ENCODE peak calls at places on chromosomes 13 and 19, in seven cellular contexts. D, W, H, N, Y, J and R are unnamed samples.

GRCh38 chr13:109694972-109695371 is 91.4 kb downstream of the IRS2 start:
- DNase-seq in N (no peak), W (no peak), Y (no peak), J (no peak), H (no peak), D (peak), R (no peak)

GRCh38 chr19:4324228-4324627 is 14.4 kb downstream of the STAP2 start:
- DNase-seq in J (no peak), H (no peak), D (no peak), W (no peak), Y (no peak), N (no peak), R (no peak)

GRCh38 chr19:50513746-50514345 is at the start of gene ASPDH:
- DNase-seq in H (no peak), J (no peak), Y (no peak), N (no peak), D (peak), W (no peak), R (no peak)

GRCh38 chr13:36919206-36919832 is 719 bp downstream of the SMAD9 start:
- DNase-seq in H (peak), J (peak), D (peak), Y (no peak), W (peak), N (peak), R (no peak)

GRCh38 chr19:41332000-41332399 is 21.7 kb downstream of the TGFB1 start:
- DNase-seq in J (no peak), H (no peak), D (no peak), W (no peak), N (no peak), Y (no peak), R (no peak)

GRCh38 chr13:84400711-84401110 is 518.4 kb upstream of the SLITRK1 start:
- DNase-seq in J (no peak), N (no peak), Y (peak), W (no peak), D (no peak), H (no peak), R (peak)

GRCh38 chr19:38975214-38975860 is at the start of gene FBXO17:
- DNase-seq in H (peak), D (peak), W (peak), N (peak), J (peak), Y (peak), R (no peak)

GRCh38 chr13:20716951-20717350 is 13.5 kb downstream of the IL17D start:
- DNase-seq in N (no peak), H (no peak), D (no peak), W (no peak), J (no peak), Y (no peak), R (no peak)

GRCh38 chr19:38661996-38662395 is 14.5 kb downstream of the ACTN4 start:
- DNase-seq in D (peak), H (no peak), Y (no peak), N (no peak), W (no peak), J (peak), R (peak)

GRCh38 chr13:50843256-50844043 is at the start of gene DLEU7:
- DNase-seq in D (peak), Y (no peak), W (peak), H (no peak), J (no peak), N (no peak), R (no peak)

GRCh38 chr19:11578342-11579142 is 1.1 kb upstream of the ACP5 start:
- DNase-seq in W (peak), H (peak), D (peak), N (peak), J (peak), Y (no peak), R (no peak)

GRCh38 chr19:53432088-53432661 is 391 bp downstream of the ZNF761 start:
- DNase-seq in N (peak), H (peak), D (peak), J (no peak), Y (peak), W (no peak), R (no peak)

GRCh38 chr19:50718255-50719118 is 1.1 kb downstream of the SHANK1 start:
- DNase-seq in N (no peak), J (no peak), D (no peak), Y (no peak), W (no peak), H (no peak), R (no peak)

GRCh38 chr19:18194554-18195238 is 1.7 kb downstream of the MPV17L2 start:
- DNase-seq in N (peak), Y (no peak), H (no peak), D (no peak), W (no peak), J (no peak), R (no peak)

GRCh38 chr13:99185606-99186005 is 15.0 kb upstream of the UBAC2 start:
- DNase-seq in J (no peak), H (no peak), D (no peak), W (no peak), N (no peak), Y (no peak), R (no peak)

GRCh38 chr13:40355126-40355719 is 311.2 kb downstream of the FOXO1 start:
- DNase-seq in D (peak), N (no peak), J (no peak), H (no peak), W (no peak), Y (no peak), R (no peak)

GRCh38 chr19:6737873-6738725 is 719 bp upstream of the GPR108 start:
- DNase-seq in W (peak), J (peak), Y (peak), D (peak), H (peak), N (peak), R (no peak)

GRCh38 chr13:111554539-111555267 is 234.3 kb downstream of the TEX29 start:
- DNase-seq in Y (no peak), W (no peak), H (no peak), D (no peak), J (no peak), N (no peak), R (no peak)

GRCh38 chr13:99320693-99321481 is 13.7 kb upstream of the GPR183 start:
- DNase-seq in W (no peak), J (no peak), H (no peak), N (no peak), D (no peak), Y (peak), R (no peak)

GRCh38 chr13:27201661-27202060 is 30.1 kb upstream of the USP12 start:
- DNase-seq in D (no peak), H (no peak), W (no peak), Y (no peak), N (no peak), J (no peak), R (no peak)

GRCh38 chr13:94342436-94343242 is 136.8 kb downstream of the DCT start:
- DNase-seq in N (no peak), Y (peak), J (no peak), D (no peak), H (no peak), W (no peak), R (no peak)

GRCh38 chr13:81738364-81738763 is 1397.4 kb upstream of the SPRY2 start:
- DNase-seq in D (peak), H (no peak), Y (no peak), W (no peak), J (no peak), N (no peak), R (peak)

GRCh38 chr19:6097911-6098310 is 12.4 kb downstream of the RFX2 start:
- DNase-seq in J (no peak), W (no peak), D (no peak), N (no peak), H (no peak), Y (no peak), R (no peak)

GRCh38 chr13:97627566-97627965 is 193.6 kb downstream of the RAP2A start:
- DNase-seq in D (peak), W (peak), H (peak), Y (peak), N (no peak), J (no peak), R (no peak)

GRCh38 chr19:53537523-53538377 is at the start of gene ZNF331:
- DNase-seq in N (peak), W (peak), Y (peak), D (peak), J (peak), H (peak), R (no peak)

GRCh38 chr19:1829958-1830357 is 17.9 kb upstream of the ATP8B3 start:
- DNase-seq in H (no peak), Y (no peak), N (no peak), J (peak), W (no peak), D (no peak), R (no peak)

GRCh38 chr19:1826557-1827521 is 14.8 kb upstream of the ATP8B3 start:
- DNase-seq in N (no peak), D (peak), W (no peak), J (no peak), H (no peak), Y (no peak), R (no peak)

GRCh38 chr19:1825909-1826556 is 14.0 kb upstream of the ATP8B3 start:
- DNase-seq in J (peak), D (peak), H (peak), Y (peak), W (peak), N (peak), R (no peak)

GRCh38 chr19:1828279-1829238 is 16.5 kb upstream of the ATP8B3 start:
- DNase-seq in Y (no peak), H (no peak), N (no peak), J (no peak), W (no peak), D (no peak), R (no peak)

DNA sequence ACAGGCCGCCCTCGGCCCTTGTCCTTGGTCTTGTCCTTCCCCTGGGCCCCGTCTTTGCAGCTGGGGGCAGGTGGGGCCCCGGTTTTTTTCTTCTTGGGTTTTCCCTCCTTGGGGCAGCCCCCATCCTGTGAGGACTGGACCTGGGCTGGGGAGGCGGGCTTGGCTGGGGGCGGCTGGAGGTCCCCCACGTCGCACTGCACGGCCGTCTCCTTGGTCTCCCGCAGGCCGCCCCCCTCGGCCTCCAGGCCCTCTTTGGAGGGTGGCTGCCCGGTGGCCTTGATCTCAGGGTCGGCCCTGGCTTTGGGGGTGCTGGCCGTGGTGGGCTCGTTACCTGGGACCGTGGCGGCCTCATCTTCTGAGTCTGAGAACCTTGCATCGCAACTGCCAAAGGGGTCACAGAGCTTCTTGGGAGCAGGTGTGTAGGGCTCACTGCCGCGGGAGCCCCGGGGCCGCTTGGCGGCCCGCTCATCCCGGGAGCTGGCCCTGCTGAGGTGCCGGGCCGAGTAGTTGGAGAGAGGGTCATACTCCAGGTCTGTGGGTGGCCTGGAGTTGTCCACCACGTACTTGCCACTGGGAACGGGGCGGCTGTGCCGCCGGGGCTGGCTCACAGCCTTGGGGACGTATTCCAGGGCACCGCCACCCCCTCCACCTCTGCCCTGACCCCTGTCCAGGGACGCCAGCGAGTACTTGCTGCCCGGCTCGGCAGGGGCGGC is 15.6 kb upstream of the ATP8B3 start:
- DNase-seq in D (no peak), H (no peak), Y (no peak), J (no peak), W (no peak), N (no peak), R (no peak)
- H3K27ac ChIP-seq in D (peak), H (no peak), Y (no peak), J (no peak), W (no peak), N (no peak), R (no peak)

GRCh38 chr13:73171926-73172325 is 113.1 kb downstream of the KLF5 start:
- DNase-seq in J (no peak), W (no peak), H (peak), D (peak), N (no peak), Y (peak), R (no peak)

GRCh38 chr13:73173160-73173905 is 114.5 kb downstream of the KLF5 start:
- DNase-seq in H (no peak), N (no peak), Y (no peak), D (peak), J (no peak), W (no peak), R (no peak)

GRCh38 chr13:73169971-73170370 is 111.2 kb downstream of the KLF5 start:
- DNase-seq in H (no peak), D (no peak), N (no peak), W (no peak), Y (no peak), J (no peak), R (no peak)

GRCh38 chr13:73168993-73169401 is 110.2 kb downstream of the KLF5 start:
- DNase-seq in Y (no peak), H (no peak), D (no peak), W (no peak), J (peak), N (no peak), R (peak)

GRCh38 chr13:73171242-73171641 is 112.4 kb downstream of the KLF5 start:
- DNase-seq in W (no peak), J (peak), D (peak), Y (no peak), N (no peak), H (no peak), R (peak)
- H3K27ac ChIP-seq in W (no peak), J (peak), D (peak), Y (no peak), N (no peak), H (no peak), R (peak)

GRCh38 chr19:55439052-55439451 is 4.0 kb downstream of the SHISA7 start:
- DNase-seq in J (no peak), Y (no peak), D (no peak), W (no peak), N (no peak), H (no peak), R (no peak)

GRCh38 chr19:55441319-55441691 is 1.8 kb downstream of the SHISA7 start:
- DNase-seq in J (no peak), Y (no peak), W (no peak), H (no peak), N (no peak), D (no peak), R (no peak)

GRCh38 chr19:55441692-55442321 is 1.3 kb downstream of the SHISA7 start:
- DNase-seq in W (no peak), D (no peak), N (no peak), Y (no peak), J (no peak), H (no peak), R (no peak)

GRCh38 chr19:55442372-55443044 is 592 bp downstream of the SHISA7 start:
- DNase-seq in J (no peak), W (no peak), N (no peak), H (no peak), D (no peak), Y (no peak), R (no peak)

DNA sequence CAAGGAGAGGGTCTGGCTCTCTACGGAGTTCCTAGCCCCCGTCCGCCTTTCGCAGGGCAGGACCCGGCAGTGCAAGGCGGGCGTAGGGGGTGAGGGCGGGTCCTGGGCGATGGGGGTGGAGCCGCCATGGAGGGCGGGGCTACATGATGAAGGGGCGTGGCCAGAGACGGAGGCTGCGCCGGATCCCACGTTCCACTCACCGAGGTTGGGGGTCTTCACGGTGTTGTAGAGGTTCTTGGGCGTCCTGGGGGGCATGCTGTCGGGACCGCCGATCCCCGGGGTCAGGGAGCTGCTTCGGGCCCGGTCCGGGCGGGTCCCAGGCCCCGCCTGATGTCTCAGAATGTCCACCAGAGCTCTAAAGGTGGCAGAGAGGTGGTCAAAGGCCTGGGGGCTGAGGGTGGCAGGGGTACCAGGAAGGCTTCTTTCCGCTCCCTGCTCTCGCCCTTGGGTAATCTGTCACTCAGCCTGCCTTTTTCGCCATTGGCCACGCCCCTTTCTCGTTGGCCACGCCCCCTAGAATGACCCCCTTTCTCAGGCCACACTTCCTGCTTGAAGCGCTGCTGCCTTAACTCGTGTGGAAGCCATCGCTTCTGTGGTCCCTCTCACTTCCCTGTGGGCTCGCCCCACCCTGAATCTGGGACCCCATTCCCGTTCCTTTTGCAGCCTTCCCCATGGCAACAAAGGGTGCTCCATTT is 2.5 kb downstream of the SHISA7 start:
- DNase-seq in J (no peak), Y (no peak), W (no peak), N (no peak), H (no peak), D (no peak), R (no peak)
- H3K27ac ChIP-seq in J (no peak), Y (no peak), W (no peak), N (no peak), H (no peak), D (no peak), R (no peak)

GRCh38 chr13:49218493-49219051 is 1.6 kb upstream of the MLNR start:
- DNase-seq in W (no peak), N (no peak), H (no peak), D (no peak), Y (no peak), J (no peak), R (no peak)
- H3K27ac ChIP-seq in W (no peak), N (no peak), H (no peak), D (no peak), Y (no peak), J (no peak), R (no peak)

DNA sequence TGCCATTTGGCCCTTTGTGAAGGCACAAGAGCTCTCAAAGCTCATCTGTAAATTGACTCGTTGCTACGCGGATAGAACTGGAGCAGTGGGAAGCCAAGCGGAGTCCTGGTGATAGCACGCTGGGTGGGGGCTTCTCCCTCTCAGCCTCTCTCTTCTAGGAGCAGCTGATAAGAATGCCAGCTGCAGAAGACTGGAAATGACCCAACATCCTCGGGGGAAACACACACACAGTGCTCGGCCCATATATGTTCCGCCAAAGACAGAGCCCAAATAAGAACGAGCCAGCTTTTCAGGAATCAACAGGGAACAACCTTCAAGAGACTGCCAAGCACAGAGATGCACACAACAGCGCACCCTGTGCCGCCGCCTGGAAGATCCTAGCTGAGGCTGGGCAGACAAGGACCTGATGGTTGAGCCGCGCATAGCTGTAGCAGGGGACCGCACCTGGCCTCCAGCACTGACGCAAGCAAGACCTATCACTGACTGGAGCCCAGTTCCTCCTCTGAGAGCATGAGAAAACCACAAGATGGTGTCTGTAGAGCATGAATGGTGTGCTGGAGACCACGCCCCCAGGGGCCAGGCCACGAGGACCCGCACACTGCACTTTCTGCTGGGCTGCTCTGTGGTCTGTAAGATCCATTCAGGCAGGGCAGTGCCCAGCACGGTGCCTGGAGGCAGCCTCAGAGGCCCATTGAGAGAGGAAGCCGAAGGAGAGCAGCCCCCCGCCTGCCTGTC is 16.0 kb upstream of the SLC35E1 start:
- DNase-seq in H (no peak), J (peak), Y (no peak), N (peak), D (no peak), W (no peak), R (no peak)
- H3K27ac ChIP-seq in H (peak), J (peak), Y (no peak), N (peak), D (no peak), W (no peak), R (peak)